ENCODE peak calls at places on chromosomes 11 and 22, in four cellular contexts. U is uterus, N is H54, J is A549. I is an unnamed sample.

GRCh38 chr11:12076840-12077534 is 33.4 kb upstream of the MICAL2 start:
- DNase-seq in N (no peak), J (peak), U (no peak), I (no peak)

GRCh38 chr22:37775785-37776638 is 31.7 kb upstream of the GCAT start:
- DNase-seq in U (no peak), N (no peak), J (no peak), I (no peak)

GRCh38 chr11:65639623-65640482 is 2.0 kb downstream of the SIPA1 start:
- DNase-seq in N (no peak), J (no peak), U (no peak), I (no peak)

GRCh38 chr22:44828193-44828592 is 75.8 kb downstream of the ARHGAP8 start:
- DNase-seq in J (peak), N (peak), U (no peak), I (no peak)

GRCh38 chr22:32317524-32317923 is 40.1 kb upstream of the RFPL3 start:
- DNase-seq in U (no peak), N (no peak), J (no peak), I (no peak)

GRCh38 chr11:19571906-19572305 is 140.7 kb upstream of the NAV2 start:
- DNase-seq in N (no peak), U (no peak), J (no peak), I (no peak)

GRCh38 chr22:34592341-34592740 is 473.6 kb upstream of the ISX start:
- DNase-seq in J (no peak), U (no peak), N (no peak), I (no peak)

GRCh38 chr22:32712644-32713355 is 88.7 kb upstream of the TIMP3 start:
- DNase-seq in J (no peak), U (no peak), N (no peak), I (no peak)

GRCh38 chr22:19805821-19806212 is 45.2 kb downstream of the TBX1 start:
- DNase-seq in U (peak), N (peak), J (no peak), I (peak)

GRCh38 chr11:121372671-121373429 is 79.3 kb upstream of the SORL1 start:
- DNase-seq in J (no peak), N (no peak), U (no peak), I (no peak)

GRCh38 chr11:1228921-1229451 is 6.1 kb downstream of the MUC5B start:
- DNase-seq in J (no peak), N (no peak), U (no peak), I (peak)

DNA sequence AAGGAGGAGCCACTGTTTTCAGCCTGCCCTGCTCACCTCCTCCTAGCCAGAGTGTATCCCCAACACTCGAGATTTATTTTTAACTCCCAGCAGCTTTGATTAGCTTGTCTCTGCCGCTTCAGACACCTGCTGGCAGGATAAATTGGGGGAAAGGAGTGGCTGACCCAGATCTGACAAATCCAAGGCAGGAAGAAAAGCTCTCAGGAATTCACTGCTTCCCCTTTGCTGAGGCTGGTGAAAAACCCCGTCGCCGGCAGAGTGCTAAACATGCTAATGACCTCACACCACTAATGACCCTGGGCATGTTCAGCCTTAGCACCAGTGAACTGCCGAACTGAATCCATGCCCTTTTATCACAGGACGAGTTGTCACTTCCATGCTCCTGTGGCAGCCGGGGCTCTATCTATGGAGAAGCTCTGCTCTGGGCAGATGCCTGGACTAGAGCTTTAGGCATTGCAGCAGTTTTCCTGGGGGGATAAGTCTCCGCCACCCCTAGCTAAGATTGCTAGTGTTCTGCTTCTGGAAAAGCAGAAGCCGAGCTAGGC is 52.2 kb downstream of the FEZ1 start:
- DNase-seq in N (no peak), U (no peak), J (no peak), I (no peak)
- TF ChIP-seq POLR2A in N (no peak), U (no peak), J (no peak), I (no peak)

DNA sequence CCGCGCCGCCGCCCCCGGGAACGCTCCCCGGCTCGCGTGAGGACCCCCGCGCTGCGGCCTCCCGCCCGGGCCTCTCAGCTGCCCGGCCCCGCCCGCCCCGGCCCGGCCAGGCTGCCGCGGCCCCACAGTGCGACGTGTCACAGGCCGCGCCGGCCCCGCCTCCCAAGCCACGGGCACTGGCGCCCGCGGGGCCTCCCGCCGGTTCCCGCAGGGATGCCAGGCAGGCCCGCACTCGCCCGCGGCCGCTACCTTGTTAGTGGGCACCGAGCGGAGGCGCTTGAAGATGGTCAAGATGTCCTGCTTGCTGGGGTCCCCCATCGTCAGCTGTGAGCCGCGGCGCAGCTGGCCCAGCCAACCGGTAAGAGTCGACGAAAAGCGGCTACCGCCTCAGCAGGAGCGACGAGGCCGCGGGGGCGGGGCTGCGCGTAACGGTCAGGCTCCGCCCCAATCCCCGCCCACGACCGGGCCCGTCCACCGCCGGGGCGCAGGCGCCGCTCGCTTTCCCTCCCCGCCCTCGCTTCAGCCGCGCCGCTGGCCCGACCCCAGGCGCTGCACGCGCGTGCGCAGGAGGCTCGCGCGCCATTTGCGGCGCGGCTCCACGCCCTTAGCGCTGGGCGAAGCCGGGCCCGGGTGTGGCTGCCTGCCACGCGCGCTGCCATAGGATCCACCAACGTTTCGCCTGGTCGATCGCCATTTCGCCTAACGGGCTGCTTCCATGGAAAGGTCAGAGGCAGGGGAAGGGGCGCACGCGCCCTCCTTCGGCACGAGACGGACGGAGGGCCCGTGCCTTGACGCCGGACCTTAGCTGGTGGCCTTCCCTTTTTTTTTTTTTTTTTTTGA is at the start of gene ARFGAP3:
- DNase-seq in J (peak), N (peak), U (peak), I (peak)
- TF ChIP-seq POLR2A in J (peak), N (peak), U (peak), I (peak)

GRCh38 chr11:27615833-27616232 is 84.4 kb downstream of the BDNF start:
- DNase-seq in J (no peak), N (no peak), U (no peak), I (no peak)
- TF ChIP-seq POLR2A in J (no peak), N (no peak), U (no peak), I (no peak)

DNA sequence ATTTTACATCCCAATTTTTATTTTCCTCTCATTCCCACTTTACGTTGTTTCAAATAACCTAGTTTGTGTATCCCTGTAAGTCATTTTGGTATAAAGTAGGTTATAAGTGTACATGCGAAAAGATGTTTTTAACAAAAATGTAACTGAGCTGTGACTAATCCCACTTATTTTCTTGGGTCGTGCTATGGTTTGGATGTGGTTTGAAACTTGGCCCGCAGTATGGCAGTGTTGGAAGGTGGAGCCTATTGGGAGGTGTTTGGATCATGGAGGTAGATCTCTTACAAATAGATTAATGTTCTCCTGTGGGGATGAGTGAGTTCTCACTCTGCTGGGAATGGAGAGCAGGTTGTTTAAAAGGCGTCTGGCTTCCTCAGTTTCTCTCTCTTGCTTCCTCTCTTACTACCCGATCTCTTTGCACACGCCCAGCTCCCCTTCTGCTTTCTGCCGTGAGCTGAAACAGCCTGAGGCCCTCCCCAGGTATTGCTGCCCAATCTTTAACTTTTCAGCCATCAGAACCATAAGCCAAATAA is 7.2 kb downstream of the RPL27A start:
- DNase-seq in U (no peak), N (no peak), J (no peak), I (no peak)
- TF ChIP-seq POLR2A in U (no peak), N (no peak), J (no peak), I (no peak)

GRCh38 chr11:73374130-73374529 is 2.1 kb upstream of the RELT start:
- DNase-seq in J (no peak), U (no peak), N (no peak), I (no peak)

GRCh38 chr11:73376168-73376802 is at the start of gene RELT:
- DNase-seq in J (peak), N (peak), U (peak), I (peak)

GRCh38 chr11:73379189-73379880 is 3.1 kb downstream of the RELT start:
- DNase-seq in N (no peak), U (no peak), J (no peak), I (no peak)

GRCh38 chr11:73375830-73376167 is 400 bp upstream of the RELT start:
- DNase-seq in N (no peak), U (peak), J (no peak), I (no peak)

DNA sequence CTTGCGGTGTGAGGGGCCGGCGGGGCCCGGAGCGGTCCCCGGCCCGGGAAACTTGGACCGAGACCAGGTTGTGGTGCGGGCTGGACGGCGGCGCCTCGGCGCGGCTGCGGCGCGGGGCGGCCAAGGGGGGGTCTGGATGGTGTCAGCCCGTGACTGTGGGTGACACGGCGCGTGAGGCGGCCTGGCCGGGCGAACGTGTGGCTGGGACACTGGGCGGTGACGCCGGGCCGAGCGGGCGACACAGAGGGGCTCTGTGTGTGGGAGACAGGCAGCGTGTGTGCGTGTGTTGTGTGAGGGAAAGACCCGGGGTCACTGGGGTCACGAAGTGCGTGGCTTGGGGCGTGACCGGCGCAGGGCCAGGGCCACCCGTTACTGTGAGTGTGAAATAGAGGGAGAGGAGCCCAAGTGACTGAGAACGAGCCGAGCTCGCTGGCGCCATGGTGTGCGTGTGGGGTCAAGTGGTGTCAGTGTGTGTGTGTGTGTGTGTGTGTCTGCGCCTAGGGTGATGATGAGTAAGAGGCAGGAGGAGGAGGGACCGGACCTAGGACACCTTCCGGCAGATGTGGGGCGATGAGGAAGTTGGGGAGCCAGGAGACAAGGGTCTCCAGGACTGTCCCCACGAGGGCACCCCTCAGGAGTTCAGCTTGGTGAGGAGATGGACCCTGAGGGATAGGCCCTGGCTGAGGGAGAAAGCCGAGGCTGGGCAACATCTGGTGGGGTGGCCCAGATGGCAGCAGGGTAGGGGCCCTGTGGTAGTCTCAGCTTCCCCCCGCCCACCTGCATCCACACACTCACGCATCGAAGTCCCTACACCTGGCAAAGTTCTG is 817 bp downstream of the RELT start:
- DNase-seq in J (peak), U (peak), N (peak), I (peak)
- TF ChIP-seq POLR2A in J (peak), U (no peak), N (peak), I (peak)